ENCODE peak calls at places on chromosomes 1 and 21, in nine cellular contexts. N is A549, K is GM23338, S is HCT116, U is HepG2, X is GM12878, A is K562, H is HL-60, Q is SK-N-SH. T is an unnamed sample.

GRCh38 chr1:3465935-3466321 is 11.5 kb downstream of the ARHGEF16 start:
- DNase-seq in N (no peak), Q (no peak), H (no peak), S (no peak), A (no peak), K (no peak), X (no peak), U (no peak), T (no peak)

GRCh38 chr1:24765308-24765988 is 20.2 kb downstream of the CLIC4 start:
- DNase-seq in N (no peak), U (no peak), H (no peak), Q (peak), S (no peak), K (no peak), X (no peak), A (peak), T (no peak)

GRCh38 chr1:92980732-92981647 is 19.7 kb upstream of the DIPK1A start:
- DNase-seq in H (no peak), N (no peak), S (no peak), A (no peak), X (no peak), K (no peak), U (no peak), Q (no peak), T (no peak)

GRCh38 chr1:103448560-103448959 is 76.9 kb upstream of the RNPC3 start:
- DNase-seq in K (no peak), X (no peak), A (no peak), U (no peak), N (no peak), Q (no peak), H (no peak), S (no peak), T (no peak)

GRCh38 chr1:41666991-41667631 is 182.6 kb upstream of the EDN2 start:
- DNase-seq in Q (no peak), N (no peak), A (no peak), X (peak), S (no peak), H (no peak), U (no peak), K (no peak), T (no peak)

GRCh38 chr1:153490272-153491051 is 30.0 kb upstream of the S100A7 start:
- DNase-seq in Q (no peak), S (peak), H (peak), K (peak), X (no peak), A (no peak), N (peak), U (no peak), T (peak)

GRCh38 chr21:34129971-34130597 is 56.7 kb downstream of the MRPS6 start:
- DNase-seq in Q (peak), S (no peak), X (no peak), N (no peak), K (peak), H (no peak), U (peak), A (peak), T (no peak)

GRCh38 chr1:162305969-162306368 is 70.7 kb downstream of the SPATA46 start:
- DNase-seq in K (no peak), X (no peak), S (no peak), H (no peak), N (peak), A (no peak), Q (no peak), U (peak), T (no peak)

GRCh38 chr1:225498539-225499135 is 70.8 kb upstream of the LBR start:
- DNase-seq in Q (no peak), K (no peak), U (no peak), N (no peak), S (no peak), H (no peak), A (no peak), X (no peak), T (no peak)

GRCh38 chr1:8481650-8482380 is 163.9 kb downstream of the SLC45A1 start:
- DNase-seq in K (no peak), X (no peak), N (no peak), H (no peak), S (no peak), Q (no peak), A (no peak), U (no peak), T (no peak)

GRCh38 chr1:79848316-79848715 is 841.8 kb upstream of the ADGRL4 start:
- DNase-seq in A (no peak), Q (no peak), H (no peak), S (no peak), U (no peak), X (no peak), K (no peak), N (no peak), T (no peak)

GRCh38 chr1:101388904-101389546 is 152.2 kb downstream of the S1PR1 start:
- DNase-seq in Q (no peak), X (peak), A (no peak), K (no peak), S (no peak), U (no peak), N (no peak), H (no peak), T (no peak)

GRCh38 chr1:212902054-212902453 is 44.0 kb downstream of the FLVCR1 start:
- DNase-seq in X (no peak), N (no peak), S (no peak), U (no peak), K (no peak), H (no peak), Q (no peak), A (no peak), T (no peak)

GRCh38 chr1:39061951-39062350 is 35.8 kb downstream of the NDUFS5 start:
- DNase-seq in N (peak), K (no peak), U (no peak), H (no peak), S (no peak), Q (no peak), X (no peak), A (no peak), T (no peak)

GRCh38 chr1:165907256-165907857 is 79.9 kb downstream of the UCK2 start:
- DNase-seq in X (no peak), A (no peak), Q (no peak), U (no peak), N (no peak), H (no peak), S (no peak), K (no peak), T (no peak)

GRCh38 chr1:159071970-159072582 is 4.5 kb downstream of the AIM2 start:
- DNase-seq in U (peak), N (peak), X (no peak), H (peak), A (peak), S (peak), K (peak), Q (peak), T (peak)

GRCh38 chr1:216904457-216904856 is 181.2 kb upstream of the ESRRG start:
- DNase-seq in N (no peak), H (no peak), A (no peak), X (no peak), Q (no peak), S (no peak), U (no peak), K (no peak), T (no peak)

GRCh38 chr1:159468321-159468720 is 28.8 kb downstream of the OR10J1 start:
- DNase-seq in U (no peak), X (no peak), K (no peak), A (no peak), Q (no peak), N (no peak), S (no peak), H (no peak), T (no peak)

GRCh38 chr1:155322571-155322952 is 1.9 kb downstream of the RUSC1 start:
- DNase-seq in U (no peak), S (no peak), N (no peak), A (peak), H (no peak), K (peak), X (no peak), Q (peak), T (no peak)

GRCh38 chr1:53685272-53686051 is 53.5 kb downstream of the GLIS1 start:
- DNase-seq in K (no peak), A (no peak), H (no peak), S (no peak), Q (peak), N (no peak), U (peak), X (no peak), T (no peak)

GRCh38 chr1:234188454-234188792 is 184.8 kb upstream of the COA6 start:
- DNase-seq in A (peak), K (peak), X (peak), S (peak), N (peak), Q (no peak), U (peak), H (no peak), T (no peak)

GRCh38 chr1:215835951-215836350 is 268.8 kb downstream of the KCTD3 start:
- DNase-seq in N (no peak), A (no peak), H (no peak), Q (no peak), U (no peak), S (no peak), X (no peak), K (no peak), T (no peak)

GRCh38 chr21:15935530-15935929 is 205.7 kb downstream of the USP25 start:
- DNase-seq in H (no peak), A (no peak), Q (no peak), K (no peak), S (no peak), X (no peak), N (no peak), U (no peak), T (no peak)

GRCh38 chr1:208374391-208374941 is 130.3 kb upstream of the PLXNA2 start:
- DNase-seq in H (no peak), Q (no peak), A (peak), U (no peak), K (no peak), S (no peak), X (no peak), N (no peak), T (no peak)

GRCh38 chr1:225852413-225853119 is 29.6 kb downstream of the TMEM63A start:
- DNase-seq in Q (no peak), A (no peak), X (no peak), N (no peak), S (no peak), H (peak), K (no peak), U (no peak), T (no peak)

GRCh38 chr1:155834296-155834926 is 22.6 kb downstream of the GON4L start:
- DNase-seq in N (peak), Q (peak), S (no peak), A (peak), U (no peak), X (no peak), K (peak), H (no peak), T (no peak)

GRCh38 chr1:15343729-15344128 is 66.0 kb upstream of the EFHD2 start:
- DNase-seq in K (peak), U (no peak), N (no peak), H (no peak), A (no peak), Q (no peak), X (no peak), S (no peak), T (no peak)

GRCh38 chr1:244118087-244118761 is 67.1 kb downstream of the ZBTB18 start:
- DNase-seq in S (no peak), U (no peak), Q (peak), N (no peak), X (no peak), A (no peak), H (no peak), K (no peak), T (no peak)

GRCh38 chr1:203084588-203085527 is 954 bp downstream of the MYOG start:
- DNase-seq in K (peak), A (peak), X (no peak), S (no peak), Q (no peak), N (peak), U (peak), H (no peak), T (no peak)

GRCh38 chr1:16478091-16478490 is 36.0 kb downstream of the RNU1-1 start:
- DNase-seq in U (no peak), Q (no peak), K (no peak), X (no peak), N (no peak), H (no peak), S (no peak), A (no peak), T (no peak)

GRCh38 chr1:7646981-7647901 is 123.9 kb upstream of the VAMP3 start:
- DNase-seq in Q (peak), A (peak), H (peak), S (peak), U (no peak), K (peak), X (no peak), N (peak), T (peak)

GRCh38 chr1:58809327-58810040 is 25.6 kb upstream of the JUN start:
- DNase-seq in N (no peak), H (peak), A (no peak), X (no peak), U (peak), S (no peak), Q (no peak), K (no peak), T (no peak)

GRCh38 chr1:219430419-219430818 is 182.5 kb downstream of the ZC3H11B start:
- DNase-seq in U (no peak), H (no peak), S (no peak), N (no peak), X (no peak), Q (no peak), A (no peak), K (no peak), T (no peak)

GRCh38 chr1:40738831-40739230 is 44.8 kb upstream of the KCNQ4 start:
- DNase-seq in X (no peak), K (no peak), S (no peak), H (no peak), Q (no peak), U (no peak), A (no peak), N (no peak), T (no peak)

GRCh38 chr1:77360256-77360655 is 78.4 kb downstream of the AK5 start:
- DNase-seq in K (no peak), U (no peak), A (no peak), X (no peak), H (no peak), Q (no peak), N (no peak), S (no peak), T (no peak)

GRCh38 chr1:15843826-15844572 is 3.5 kb upstream of the SPEN start:
- DNase-seq in K (no peak), N (no peak), X (no peak), H (no peak), Q (no peak), U (no peak), S (no peak), A (no peak), T (no peak)

GRCh38 chr1:1778827-1779675 is 781 bp upstream of the NADK start:
- DNase-seq in N (no peak), X (peak), S (peak), H (peak), A (peak), K (peak), Q (no peak), U (peak), T (no peak)
- TF ChIP-seq CTCF in N (peak), X (peak), S (peak), H (peak), A (peak), K (peak), Q (no peak), U (peak), T (no peak)

GRCh38 chr1:87170151-87170550 is 158.5 kb upstream of the LMO4 start:
- DNase-seq in A (no peak), U (no peak), N (no peak), X (no peak), S (no peak), Q (no peak), K (no peak), H (no peak), T (no peak)
- TF ChIP-seq REST in A (no peak), U (no peak), N (no peak), X (no peak), S (no peak), Q (no peak), K (no peak), H (no peak), T (no peak)

GRCh38 chr1:169111472-169111871 is 5.0 kb downstream of the ATP1B1 start:
- DNase-seq in U (no peak), H (no peak), K (no peak), X (no peak), A (no peak), S (no peak), Q (no peak), N (no peak), T (no peak)
- TF ChIP-seq CTCF in U (no peak), H (no peak), K (no peak), X (no peak), A (no peak), S (no peak), Q (no peak), N (no peak), T (no peak)

DNA sequence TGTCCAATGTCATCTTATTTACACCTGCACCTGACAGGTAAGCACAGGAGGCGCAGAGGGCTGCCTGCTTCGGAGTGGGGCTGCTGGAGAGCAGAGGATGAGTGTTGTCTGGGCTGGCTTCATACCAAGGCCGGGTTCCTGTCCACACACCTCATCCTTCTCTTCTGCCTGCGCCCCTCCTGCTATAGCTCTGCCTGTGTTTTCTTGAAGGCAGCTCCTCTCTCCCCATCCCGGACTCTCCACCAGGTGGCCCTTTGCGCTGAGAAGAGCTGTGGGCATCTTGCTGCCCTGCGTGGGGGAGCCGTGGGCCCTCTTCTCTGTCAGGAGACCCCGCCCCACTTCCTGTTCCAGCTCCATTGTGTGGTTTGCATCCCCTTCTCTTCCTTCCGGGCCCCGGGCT is 35.0 kb downstream of the ARHGEF10L start:
- DNase-seq in N (no peak), A (no peak), X (no peak), U (no peak), K (peak), H (no peak), Q (peak), S (no peak), T (no peak)
- TF ChIP-seq REST in N (no peak), A (no peak), X (no peak), U (no peak), K (no peak), H (no peak), Q (no peak), S (no peak), T (no peak)

GRCh38 chr1:54944610-54945392 is 35.6 kb upstream of the TMEM61 start:
- DNase-seq in U (peak), S (peak), X (peak), A (peak), H (peak), Q (peak), N (peak), K (peak), T (peak)
- TF ChIP-seq CTCF in U (peak), S (peak), X (peak), A (peak), H (peak), Q (peak), N (peak), K (peak), T (peak)

GRCh38 chr1:107936498-107937481 is 28.2 kb downstream of the VAV3 start:
- DNase-seq in N (no peak), A (no peak), Q (no peak), X (no peak), H (peak), U (no peak), K (peak), S (peak), T (no peak)
- TF ChIP-seq REST in N (no peak), A (no peak), Q (no peak), X (no peak), H (no peak), U (no peak), K (no peak), S (no peak), T (no peak)

GRCh38 chr1:163999131-163999530 is 559.9 kb upstream of the PBX1 start:
- DNase-seq in A (no peak), Q (no peak), X (no peak), K (no peak), S (no peak), H (no peak), U (no peak), N (no peak), T (no peak)
- TF ChIP-seq CTCF in A (no peak), Q (no peak), X (no peak), K (no peak), S (no peak), H (no peak), U (no peak), N (no peak), T (no peak)